ENCODE peak calls at places on chromosome 4, in four cellular contexts. N is WTC11, W is K562, T is GM12878. K is an unnamed sample.

GRCh38 chr4:120304801-120305200 is 238.2 kb upstream of the MAD2L1 start:
- DNase-seq in T (no peak), N (no peak), W (no peak), K (no peak)

GRCh38 chr4:176964116-176964691 is 171.5 kb upstream of the VEGFC start:
- DNase-seq in T (no peak), N (peak; percentile 42), W (no peak), K (peak; percentile 63)

GRCh38 chr4:61411241-61411640 is 211.1 kb downstream of the ADGRL3 start:
- DNase-seq in N (no peak), W (no peak), T (no peak), K (no peak)

GRCh38 chr4:145819246-145820181 is 119.1 kb downstream of the ZNF827 start:
- DNase-seq in T (no peak), N (no peak), W (no peak), K (no peak)

GRCh38 chr4:139189417-139189749 is 12.4 kb upstream of the ELF2 start:
- DNase-seq in T (no peak), W (no peak), N (no peak), K (no peak)

GRCh38 chr4:1675136-1675801 is 8.8 kb downstream of the FAM53A start:
- DNase-seq in W (no peak), N (no peak), T (no peak), K (no peak)

GRCh38 chr4:7021930-7022658 is 21.1 kb upstream of the TADA2B start:
- DNase-seq in N (no peak), T (no peak), W (no peak), K (no peak)

GRCh38 chr4:102825261-102826071 is 1.9 kb downstream of the UBE2D3 start:
- DNase-seq in N (no peak), T (no peak), W (no peak), K (no peak)

GRCh38 chr4:146333187-146333894 is 119.0 kb downstream of the REELD1 start:
- DNase-seq in T (peak; percentile 59), W (no peak), N (no peak), K (no peak)

GRCh38 chr4:173135241-173135847 is 33.3 kb upstream of the GALNT7 start:
- DNase-seq in T (no peak), N (no peak), W (no peak), K (no peak)

GRCh38 chr4:100311181-100311580 is 120.9 kb upstream of the DDIT4L start:
- DNase-seq in W (no peak), T (no peak), N (no peak), K (no peak)

GRCh38 chr4:96675916-96676315 is 836.0 kb downstream of the PDHA2 start:
- DNase-seq in N (no peak), T (no peak), W (no peak), K (no peak)

GRCh38 chr4:20313237-20314030 is 61.7 kb downstream of the SLIT2 start:
- DNase-seq in W (no peak), T (peak; percentile 1), N (peak; percentile 80), K (peak; percentile 80)

GRCh38 chr4:111984169-111984873 is 160.9 kb upstream of the FAM241A start:
- DNase-seq in W (no peak), N (no peak), T (no peak), K (peak; percentile 48)

GRCh38 chr4:12286351-12286750 is 857.7 kb upstream of the HS3ST1 start:
- DNase-seq in N (no peak), T (no peak), W (no peak), K (no peak)

GRCh38 chr4:155667538-155668511 is 1.2 kb downstream of the GUCY1A1 start:
- DNase-seq in T (no peak), N (peak; percentile 42), W (no peak), K (no peak)

GRCh38 chr4:64230709-64231310 is 178.4 kb downstream of the TECRL start:
- DNase-seq in W (no peak), T (no peak), N (no peak), K (no peak)

GRCh38 chr4:152535236-152535902 is 523 bp downstream of the FBXW7 start:
- DNase-seq in T (no peak), W (peak; percentile 40), N (peak; percentile 25), K (peak; percentile 49)

GRCh38 chr4:139419388-139419914 is 34.5 kb upstream of the RAB33B start:
- DNase-seq in T (no peak), W (no peak), N (no peak), K (no peak)

GRCh38 chr4:10461850-10462400 is 4.7 kb upstream of the ZNF518B start:
- DNase-seq in T (no peak), W (no peak), N (peak; percentile 21), K (peak; percentile 62)

GRCh38 chr4:46270986-46271596 is 118.8 kb downstream of the GABRA2 start:
- DNase-seq in N (no peak), T (peak; percentile 4), W (peak; percentile 11), K (no peak)

GRCh38 chr4:79402452-79402851 is 5.6 kb downstream of the GK2 start:
- DNase-seq in N (no peak), T (no peak), W (no peak), K (no peak)
- TF ChIP-seq USF2 in N (no peak), T (no peak), W (no peak), K (no peak)

DNA sequence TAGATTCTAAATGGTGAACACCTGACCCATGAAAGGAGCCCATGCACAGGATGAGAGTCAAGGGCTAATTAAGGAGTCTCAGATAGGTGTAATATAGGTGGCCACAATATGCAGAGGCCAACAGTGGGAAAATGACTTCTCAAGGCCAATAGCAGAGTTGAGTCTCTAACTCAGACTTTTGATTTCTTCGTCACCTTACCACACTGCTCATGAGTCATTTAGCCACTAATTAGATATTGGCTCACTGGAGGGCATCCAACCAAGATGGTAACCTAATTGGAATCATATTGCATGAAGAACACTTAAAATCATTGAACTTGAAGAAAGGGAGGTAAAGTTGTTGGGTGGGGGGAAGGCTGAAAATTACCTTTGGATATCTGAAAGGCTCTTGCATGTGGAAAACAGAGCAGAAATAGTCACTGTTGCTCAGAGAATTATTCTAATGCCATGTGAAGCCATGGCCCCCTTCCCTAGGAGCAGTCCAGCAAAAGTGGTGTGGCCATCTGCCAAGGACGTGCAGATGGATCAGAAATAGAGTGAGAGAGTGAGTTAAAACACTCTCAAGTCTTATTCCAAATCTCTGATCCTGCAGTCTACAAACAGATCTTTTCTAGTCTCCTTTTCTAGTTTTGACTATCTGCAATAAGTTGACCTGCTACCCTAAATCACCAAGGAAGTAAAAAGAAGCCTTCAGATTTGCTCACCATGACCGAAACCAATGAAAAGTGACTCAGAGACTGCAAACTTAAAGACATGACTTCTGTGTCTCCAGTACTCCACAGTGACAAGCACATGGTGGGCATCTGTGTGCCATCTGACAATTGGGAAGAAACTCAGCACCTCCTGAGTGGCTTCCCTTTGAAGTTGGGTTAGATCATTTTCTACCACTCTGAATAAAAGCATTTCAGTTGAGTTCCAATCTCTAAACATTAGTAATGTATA is 93.9 kb upstream of the C1QTNF7 start:
- DNase-seq in T (peak; percentile 32), W (no peak), N (no peak), K (no peak)
- TF ChIP-seq ATF3 in T (no peak), W (no peak), N (no peak), K (no peak)

GRCh38 chr4:39422247-39422646 is 15.5 kb downstream of the KLB start:
- DNase-seq in T (no peak), W (no peak), N (no peak), K (no peak)
- TF ChIP-seq USF2 in T (no peak), W (no peak), N (no peak), K (no peak)

GRCh38 chr4:162853788-162854187 is 312.9 kb downstream of the NAF1 start:
- DNase-seq in N (no peak), T (no peak), W (no peak), K (no peak)

GRCh38 chr4:162847945-162848549 is 318.6 kb downstream of the NAF1 start:
- DNase-seq in N (no peak), W (no peak), T (no peak), K (no peak)

GRCh38 chr4:162852642-162853041 is 314.0 kb downstream of the NAF1 start:
- DNase-seq in W (no peak), N (peak; percentile 16), T (no peak), K (no peak)

GRCh38 chr4:162849922-162850321 is 316.8 kb downstream of the NAF1 start:
- DNase-seq in T (no peak), W (no peak), N (no peak), K (no peak)
- TF ChIP-seq ATF3 in T (no peak), W (no peak), N (no peak), K (no peak)

DNA sequence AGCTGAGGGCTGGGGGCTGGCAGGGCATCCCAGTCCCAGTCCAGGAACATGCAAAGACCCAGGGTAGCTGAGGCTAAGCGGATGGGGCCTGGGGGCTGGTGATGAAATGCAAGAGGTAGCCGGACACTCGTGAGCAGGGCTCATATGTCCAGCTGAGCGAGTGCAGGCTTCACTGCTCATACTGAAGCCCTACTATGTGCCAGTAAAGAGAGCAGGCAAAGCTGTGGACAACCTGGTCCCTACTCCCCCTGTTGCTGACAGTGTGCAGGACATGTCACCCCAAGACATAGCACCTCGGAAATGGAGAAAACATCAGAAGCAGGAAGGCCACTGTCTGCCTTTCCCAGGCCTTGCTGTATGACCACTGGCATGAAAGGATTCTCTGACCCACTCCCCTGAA is 122.4 kb upstream of the STX18 start:
- DNase-seq in N (no peak), W (no peak), T (no peak), K (no peak)
- TF ChIP-seq USF2 in N (no peak), W (no peak), T (no peak), K (no peak)

GRCh38 chr4:87122252-87122651 is 98.2 kb downstream of the KLHL8 start:
- DNase-seq in T (no peak), N (no peak), W (no peak), K (no peak)

GRCh38 chr4:87119965-87120364 is 100.5 kb downstream of the KLHL8 start:
- DNase-seq in T (peak; percentile 19), N (no peak), W (no peak), K (no peak)

GRCh38 chr4:87120411-87121162 is 99.8 kb downstream of the KLHL8 start:
- DNase-seq in N (no peak), T (no peak), W (no peak), K (no peak)

GRCh38 chr4:87123241-87123640 is 97.2 kb downstream of the KLHL8 start:
- DNase-seq in W (no peak), N (no peak), T (no peak), K (no peak)

DNA sequence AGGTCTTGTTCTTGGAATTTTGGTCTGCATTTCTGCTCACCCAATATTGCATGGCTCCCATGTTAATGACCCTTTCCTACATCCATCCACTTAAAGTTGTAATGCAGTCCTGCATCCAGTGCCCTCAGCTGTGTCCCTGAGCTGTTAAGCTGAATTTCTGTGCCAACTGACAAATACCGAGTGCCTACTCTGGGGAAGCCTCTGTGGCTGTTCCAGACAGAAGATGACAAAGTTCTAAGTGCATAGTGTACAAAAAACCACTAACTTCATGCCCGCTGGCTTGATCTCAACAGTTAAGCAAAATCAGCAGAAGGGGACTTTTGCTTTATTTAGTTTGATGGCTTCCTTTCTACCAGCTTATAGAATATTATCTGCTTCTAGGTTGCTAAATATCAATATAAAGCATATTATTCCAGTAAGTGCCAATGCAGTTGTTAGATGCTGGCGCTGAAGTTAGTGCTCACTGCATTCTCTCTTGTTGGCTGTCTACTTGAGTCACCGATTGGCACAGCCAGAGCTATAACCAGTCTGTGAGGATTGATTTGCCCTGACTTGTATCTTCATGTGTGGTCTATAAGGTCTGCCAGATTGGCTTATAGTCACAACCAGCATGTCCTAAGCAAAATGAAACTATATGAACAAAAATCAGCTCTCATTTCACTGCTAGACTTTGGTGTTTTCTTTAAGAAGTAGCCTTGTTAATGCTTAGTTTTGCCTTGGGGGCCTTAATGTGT is 98.9 kb downstream of the KLHL8 start:
- DNase-seq in T (no peak), N (no peak), W (no peak), K (no peak)
- TF ChIP-seq ATF3 in T (no peak), N (no peak), W (no peak), K (no peak)

K was measured in H1.